ENCODE peak calls at places on chromosomes 6 and 20, in seven cellular contexts. Y is activated CD4-positive, alpha-beta memory T cell treated with anti-CD3 and anti-CD28 coated beads for 36 hours; R is mesenchymal stem cell; J is GM13976; G is naive thymus-derived CD4-positive, alpha-beta T cell; Z is amygdala; S is OCI-M1. O is an unnamed sample.

GRCh38 chr6:157762636-157763035 is 60.4 kb upstream of the SNX9 start:
- DNase-seq in Y (no peak), R (no peak), J (no peak), G (peak), Z (no peak), S (peak), O (no peak)

GRCh38 chr6:51570168-51570921 is 517.1 kb downstream of the PKHD1 start:
- DNase-seq in Y (no peak), R (no peak), J (no peak), G (no peak), Z (no peak), S (no peak), O (no peak)

GRCh38 chr6:13813621-13814175 is 659 bp downstream of the MCUR1 start:
- DNase-seq in Y (no peak), R (peak), J (peak), G (no peak), Z (peak), S (peak), O (peak)

GRCh38 chr20:10179574-10180298 is 38.9 kb upstream of the SNAP25 start:
- DNase-seq in Y (no peak), R (peak), J (no peak), G (no peak), Z (no peak), S (peak), O (no peak)

GRCh38 chr6:13505345-13505734 is 17.9 kb upstream of the GFOD1 start:
- DNase-seq in Y (no peak), R (no peak), J (no peak), G (no peak), Z (no peak), S (no peak), O (no peak)

GRCh38 chr6:160135922-160136655 is 14.5 kb downstream of the SLC22A1 start:
- DNase-seq in Y (no peak), R (no peak), J (no peak), G (no peak), Z (no peak), S (no peak), O (no peak)

GRCh38 chr6:35260642-35261570 is 1.4 kb downstream of the ZNF76 start:
- DNase-seq in Y (no peak), R (no peak), J (no peak), G (no peak), Z (no peak), S (no peak), O (no peak)

GRCh38 chr20:63328026-63328700 is 33.0 kb downstream of the CHRNA4 start:
- DNase-seq in Y (no peak), R (no peak), J (no peak), G (no peak), Z (no peak), S (no peak), O (no peak)

GRCh38 chr6:131083687-131084086 is 20.6 kb upstream of the EPB41L2 start:
- DNase-seq in Y (no peak), R (no peak), J (no peak), G (no peak), Z (no peak), S (no peak), O (no peak)

GRCh38 chr6:34884996-34885395 is 2.8 kb downstream of the TAF11 start:
- DNase-seq in Y (no peak), R (no peak), J (no peak), G (no peak), Z (no peak), S (no peak), O (no peak)

GRCh38 chr6:141677598-141678211 is 455.0 kb upstream of the GJE1 start:
- DNase-seq in Y (no peak), R (peak), J (no peak), G (no peak), Z (no peak), S (peak), O (peak)

GRCh38 chr6:147508073-147508870 is at the start of gene SAMD5:
- DNase-seq in Y (peak), R (peak), J (peak), G (no peak), Z (peak), S (peak), O (peak)

GRCh38 chr20:19794941-19795340 is 36.9 kb downstream of the RIN2 start:
- DNase-seq in Y (no peak), R (peak), J (no peak), G (no peak), Z (no peak), S (no peak), O (no peak)

GRCh38 chr20:258963-259362 is 1.4 kb downstream of the DEFB132 start:
- DNase-seq in Y (peak), R (peak), J (no peak), G (no peak), Z (no peak), S (peak), O (no peak)

GRCh38 chr6:55917756-55918415 is 42.5 kb upstream of the BMP5 start:
- DNase-seq in Y (no peak), R (no peak), J (no peak), G (no peak), Z (no peak), S (no peak), O (no peak)

GRCh38 chr6:151534576-151534975 is 40.8 kb downstream of the CCDC170 start:
- DNase-seq in Y (no peak), R (no peak), J (no peak), G (no peak), Z (no peak), S (no peak), O (no peak)

GRCh38 chr6:137390264-137390787 is 103.9 kb downstream of the OLIG3 start:
- DNase-seq in Y (no peak), R (no peak), J (no peak), G (no peak), Z (no peak), S (no peak), O (no peak)

GRCh38 chr20:50360218-50360672 is 149.9 kb upstream of the PTPN1 start:
- DNase-seq in Y (no peak), R (no peak), J (no peak), G (no peak), Z (no peak), S (no peak), O (no peak)

GRCh38 chr6:39053854-39054576 is 5.4 kb downstream of the GLP1R start:
- DNase-seq in Y (no peak), R (no peak), J (no peak), G (no peak), Z (no peak), S (no peak), O (no peak)